ENCODE peak calls at places on chromosomes 13 and 19, in four cellular contexts. I is OCI-LY7, O is GM23338, A is MM.1S. F is an unnamed sample.

GRCh38 chr13:105820415-105820814 is 715.0 kb downstream of the EFNB2 start:
- DNase-seq in A (no peak), O (no peak), I (no peak), F (no peak)

GRCh38 chr19:19651076-19651475 is 7.6 kb upstream of the GMIP start:
- DNase-seq in O (no peak), A (no peak), I (no peak), F (peak)

GRCh38 chr19:2276429-2276989 is 5.5 kb downstream of the PEAK3 start:
- DNase-seq in O (no peak), I (no peak), A (no peak), F (no peak)

GRCh38 chr13:110499621-110500281 is 61.8 kb downstream of the RAB20 start:
- DNase-seq in I (no peak), A (no peak), O (no peak), F (no peak)

GRCh38 chr19:52600639-52601024 is 30.5 kb downstream of the ZNF701 start:
- DNase-seq in I (peak), A (no peak), O (peak), F (peak)

GRCh38 chr19:28535352-28535775 is 677.6 kb downstream of the UQCRFS1 start:
- DNase-seq in A (peak), O (no peak), I (no peak), F (no peak)

GRCh38 chr13:102564564-102564963 is 32.2 kb upstream of the TPP2 start:
- DNase-seq in I (no peak), A (no peak), O (no peak), F (no peak)

GRCh38 chr13:53341144-53341510 is 312.5 kb downstream of the OLFM4 start:
- DNase-seq in A (no peak), O (peak), I (no peak), F (no peak)

GRCh38 chr13:67549331-67549730 is 319.2 kb upstream of the PCDH9 start:
- DNase-seq in O (no peak), A (no peak), I (no peak), F (no peak)

GRCh38 chr13:69213331-69213850 is 894.2 kb upstream of the ATXN8OS start:
- DNase-seq in A (no peak), I (no peak), O (no peak), F (no peak)

GRCh38 chr13:40193290-40194203 is 472.9 kb downstream of the FOXO1 start:
- DNase-seq in I (no peak), O (no peak), A (no peak), F (no peak)

GRCh38 chr19:30001794-30002193 is 59.8 kb downstream of the URI1 start:
- DNase-seq in O (no peak), I (peak), A (no peak), F (peak)
- TF ChIP-seq EZH2phosphoT487 in O (no peak), I (no peak), A (no peak), F (no peak)

GRCh38 chr19:13119654-13120053 is 1.6 kb downstream of the NACC1 start:
- DNase-seq in I (no peak), O (no peak), A (no peak), F (no peak)
- H3K4me3 ChIP-seq in I (peak), O (peak), A (no peak), F (no peak)

GRCh38 chr19:57825501-57825900 is 4.6 kb upstream of the ZNF587B start:
- DNase-seq in I (no peak), O (no peak), A (no peak), F (no peak)

GRCh38 chr19:57829316-57829715 is 783 bp upstream of the ZNF587B start:
- DNase-seq in I (no peak), O (no peak), A (no peak), F (peak)

GRCh38 chr19:57830071-57830602 is at the start of gene ZNF587B:
- DNase-seq in I (peak), O (peak), A (no peak), F (peak)
- TF ChIP-seq EZH2phosphoT487 in I (no peak), O (no peak), A (no peak), F (no peak)

DNA sequence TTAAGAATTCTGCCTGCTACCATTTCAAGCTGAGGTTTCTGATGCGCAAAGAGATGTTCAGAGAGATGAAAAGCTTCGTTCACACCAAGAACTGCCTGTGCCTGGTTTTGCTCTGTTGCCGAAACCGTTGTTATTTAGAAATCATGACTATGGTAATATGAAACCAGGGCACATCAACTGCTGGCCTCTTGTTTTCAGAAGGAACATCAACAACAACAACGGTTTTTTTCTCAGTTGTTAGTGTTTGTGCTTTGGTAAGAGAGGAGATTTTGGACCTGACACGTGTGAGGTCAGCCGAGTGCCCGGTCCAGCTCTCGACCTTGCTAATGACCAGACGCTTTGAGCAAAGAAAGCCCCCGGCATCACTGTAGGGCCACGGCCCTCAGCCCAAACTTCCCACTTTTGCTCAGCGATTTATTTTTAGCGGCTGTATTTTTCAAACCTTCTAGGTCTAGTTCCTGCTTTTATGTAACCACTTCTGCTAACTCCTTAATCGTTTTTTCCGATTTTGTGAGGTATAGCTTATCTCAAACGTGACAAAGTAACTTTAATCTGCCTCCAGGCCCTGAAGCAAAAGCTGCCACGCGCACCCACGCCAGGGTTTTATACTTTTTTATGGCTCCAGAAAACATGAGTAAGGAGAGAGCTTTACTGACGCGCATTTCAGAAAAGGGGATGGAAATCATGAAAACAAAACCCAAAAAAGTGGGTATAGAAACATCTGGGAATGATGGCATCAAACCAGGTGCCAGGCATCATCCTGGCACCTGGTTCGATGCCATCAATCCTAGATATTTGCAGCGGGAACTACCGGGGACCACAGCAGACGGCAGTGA is 42.0 kb downstream of the KLF2 start:
- DNase-seq in O (peak), I (peak), A (peak), F (peak)
- H3K4me3 ChIP-seq in O (no peak), I (peak), A (peak), F (no peak)

F was measured in hepatocyte.